ENCODE peak calls at places on chromosomes 5 and 9, in six cellular contexts. V is activated CD4-positive, alpha-beta T cell treated with anti-CD3 and anti-CD28 coated beads for 24 hours; O is amniotic epithelial cell; J is ELR; L is HS-5; R is activated gamma-delta T cell treated with Interleukin-2 at 50 U/mL for 16 hours. K is an unnamed sample.

GRCh38 chr5:168946363-168946762 is 354.6 kb downstream of the SLIT3 start:
- DNase-seq in J (no peak), R (no peak), L (no peak), O (no peak), V (no peak), K (no peak)

GRCh38 chr5:159419567-159419966 is 89.3 kb upstream of the IL12B start:
- DNase-seq in L (no peak), O (no peak), R (no peak), J (peak), V (no peak), K (no peak)

GRCh38 chr5:126301056-126301455 is 122.2 kb upstream of the GRAMD2B start:
- DNase-seq in O (no peak), V (no peak), J (no peak), R (no peak), L (no peak), K (no peak)

GRCh38 chr9:133304477-133305377 is 29.7 kb upstream of the ABO start:
- DNase-seq in L (no peak), V (no peak), O (no peak), J (no peak), R (no peak), K (no peak)

GRCh38 chr9:37775216-37775919 is 9.5 kb downstream of the EXOSC3 start:
- DNase-seq in R (no peak), O (no peak), L (no peak), J (peak), V (no peak), K (no peak)

GRCh38 chr5:180813418-180813817 is 10.8 kb upstream of the MGAT1 start:
- DNase-seq in V (no peak), L (no peak), R (no peak), J (no peak), O (no peak), K (no peak)

GRCh38 chr5:6510973-6511372 is 62.3 kb downstream of the UBE2QL1 start:
- DNase-seq in J (no peak), L (no peak), V (no peak), R (no peak), O (no peak), K (no peak)

GRCh38 chr5:68396722-68397121 is 181.2 kb downstream of the PIK3R1 start:
- DNase-seq in V (no peak), L (no peak), J (no peak), R (no peak), O (no peak), K (no peak)

GRCh38 chr5:135534609-135535419 is 950 bp downstream of the NEUROG1 start:
- DNase-seq in J (no peak), R (no peak), O (no peak), V (no peak), L (no peak), K (no peak)

GRCh38 chr5:32522429-32523143 is 62.8 kb upstream of the SUB1 start:
- DNase-seq in V (no peak), R (peak), L (peak), O (peak), J (peak), K (peak)

GRCh38 chr9:80378669-80379293 is 807.0 kb downstream of the TLE4 start:
- DNase-seq in L (no peak), V (no peak), J (peak), R (no peak), O (peak), K (no peak)

GRCh38 chr5:171520300-171521170 is 101.1 kb downstream of the FGF18 start:
- DNase-seq in O (peak), J (peak), R (no peak), V (no peak), L (no peak), K (no peak)

GRCh38 chr5:176831026-176831423 is 20.7 kb downstream of the UNC5A start:
- DNase-seq in J (no peak), V (no peak), L (no peak), R (no peak), O (no peak), K (no peak)

GRCh38 chr9:133711428-133712220 is 26.5 kb downstream of the SARDH start:
- DNase-seq in V (no peak), O (peak), R (no peak), J (peak), L (no peak), K (no peak)

GRCh38 chr5:176596689-176597416 is 13.1 kb downstream of the GPRIN1 start:
- DNase-seq in O (peak), J (no peak), V (peak), L (no peak), R (peak), K (peak)

GRCh38 chr9:124665391-124666058 is 105.6 kb downstream of the NR6A1 start:
- DNase-seq in V (no peak), L (peak), O (peak), R (no peak), J (peak), K (no peak)

GRCh38 chr9:125826850-125827249 is 79.7 kb downstream of the PBX3 start:
- DNase-seq in R (no peak), L (no peak), O (no peak), J (no peak), V (no peak), K (no peak)

GRCh38 chr9:16727452-16728127 is 142.9 kb downstream of the BNC2 start:
- DNase-seq in O (peak), J (peak), L (no peak), R (no peak), V (no peak), K (no peak)

GRCh38 chr9:16461231-16461840 is 409.1 kb downstream of the BNC2 start:
- DNase-seq in L (no peak), O (peak), J (no peak), V (no peak), R (no peak), K (no peak)

GRCh38 chr5:13930721-13931246 is 13.7 kb downstream of the DNAH5 start:
- DNase-seq in R (no peak), L (no peak), V (no peak), O (no peak), J (no peak), K (no peak)

GRCh38 chr9:135198889-135199288 is 111.4 kb downstream of the OLFM1 start:
- DNase-seq in O (no peak), L (no peak), J (no peak), R (no peak), V (no peak), K (no peak)

GRCh38 chr9:112787942-112788341 is 37.4 kb downstream of the SNX30 start:
- DNase-seq in O (no peak), V (no peak), L (no peak), J (no peak), R (no peak), K (no peak)

GRCh38 chr5:113215401-113216060 is 219.3 kb downstream of the TSSK1B start:
- DNase-seq in L (no peak), J (peak), V (no peak), O (peak), R (no peak), K (no peak)

GRCh38 chr9:113998529-113999255 is 79.4 kb downstream of the AMBP start:
- DNase-seq in L (no peak), J (peak), O (peak), V (no peak), R (no peak), K (no peak)

GRCh38 chr5:149320791-149321330 is 24.4 kb upstream of the GRPEL2 start:
- DNase-seq in V (no peak), L (peak), R (no peak), O (peak), J (peak), K (no peak)